ENCODE peak calls at places on chromosomes 4 and X, in nine cellular contexts. P is iPS-NIHi11; V is M059J; L is AG08396; D is activated CD8-positive, alpha-beta memory T cell treated with anti-CD3 and anti-CD28 coated beads for 4 hours; F is A172; Z is activated naive CD4-positive, alpha-beta T cell; H is mucosa of descending colon; I is body of pancreas. O is an unnamed sample.

GRCh38 chr4:24973471-24974251 is 57.1 kb downstream of the LGI2 start:
- DNase-seq in P (no peak), V (peak), L (no peak), D (no peak), F (no peak), Z (no peak), H (peak), I (peak), O (peak)

GRCh38 chr4:168076989-168077725 is 15.2 kb upstream of the ANXA10 start:
- DNase-seq in P (peak), V (peak), L (peak), D (no peak), F (peak), Z (no peak), H (no peak), I (peak), O (peak)

GRCh38 chr4:116027311-116027710 is 913.9 kb upstream of the NDST4 start:
- DNase-seq in P (no peak), V (no peak), L (no peak), D (no peak), F (no peak), Z (no peak), H (no peak), I (no peak), O (no peak)

GRCh38 chrX:14003028-14003427 is 26.7 kb downstream of the GEMIN8 start:
- DNase-seq in P (no peak), V (no peak), L (no peak), D (no peak), F (no peak), Z (no peak), H (no peak), I (no peak), O (no peak)

GRCh38 chrX:148960060-148960459 is 459.6 kb downstream of the AFF2 start:
- DNase-seq in P (no peak), V (peak), L (no peak), D (no peak), F (peak), Z (no peak), H (no peak), I (no peak), O (peak)

GRCh38 chr4:183658362-183659028 is 490 bp downstream of the RWDD4 start:
- DNase-seq in P (peak), V (peak), L (peak), D (no peak), F (no peak), Z (no peak), H (peak), I (peak), O (no peak)

GRCh38 chr4:39745920-39746319 is 48.0 kb downstream of the UBE2K start:
- DNase-seq in P (no peak), V (no peak), L (no peak), D (no peak), F (no peak), Z (no peak), H (no peak), I (no peak), O (no peak)

GRCh38 chr4:183100827-183101226 is 1.8 kb downstream of the WWC2 start:
- DNase-seq in P (no peak), V (no peak), L (no peak), D (no peak), F (no peak), Z (no peak), H (no peak), I (peak), O (no peak)

GRCh38 chrX:136708348-136708747 is 60.4 kb downstream of the CD40LG start:
- DNase-seq in P (no peak), V (peak), L (no peak), D (no peak), F (no peak), Z (no peak), H (no peak), I (no peak), O (peak)

GRCh38 chr4:152185786-152186540 is 349.9 kb downstream of the FBXW7 start:
- DNase-seq in P (no peak), V (peak), L (no peak), D (no peak), F (no peak), Z (no peak), H (no peak), I (no peak), O (peak)

GRCh38 chr4:140168474-140168873 is 14.5 kb upstream of the MAML3 start:
- DNase-seq in P (no peak), V (no peak), L (no peak), D (no peak), F (no peak), Z (no peak), H (no peak), I (no peak), O (no peak)